ENCODE peak calls at places on chromosomes 11 and 22, in ten cellular contexts. R is A549; I is pancreas; M is cardiac muscle cell; K is fibroblast of lung; L is body of pancreas; N is OCI-LY7; U is CD8-positive, alpha-beta T cell; Y is IMR-90; S is WERI-Rb-1. T is an unnamed sample.

GRCh38 chr11:119843760-119844330 is 114.8 kb upstream of the NECTIN1 start:
- DNase-seq in M (no peak), R (no peak), I (no peak), S (no peak), U (no peak), N (no peak), L (no peak), Y (no peak), K (no peak), T (no peak)

GRCh38 chr22:29044657-29045176 is 16.9 kb downstream of the C22orf31 start:
- DNase-seq in N (no peak), I (no peak), M (peak), R (no peak), K (peak), U (no peak), Y (peak), L (no peak), S (no peak), T (peak)

GRCh38 chr22:45317551-45318167 is 7.9 kb downstream of the FAM118A start:
- DNase-seq in U (no peak), R (peak), K (peak), Y (peak), L (no peak), M (peak), I (no peak), S (no peak), N (no peak), T (peak)

GRCh38 chr22:16721969-16722368 is 103.2 kb downstream of the XKR3 start:
- DNase-seq in S (no peak), N (no peak), R (no peak), L (no peak), K (no peak), I (no peak), Y (no peak), M (no peak), U (no peak), T (no peak)

GRCh38 chr11:64303109-64304031 is 2.0 kb upstream of the ESRRA start:
- DNase-seq in U (no peak), L (no peak), Y (no peak), R (no peak), S (no peak), M (no peak), K (no peak), N (no peak), I (no peak), T (no peak)

GRCh38 chr11:62567018-62567633 is 6.6 kb downstream of the EEF1G start:
- DNase-seq in M (no peak), U (no peak), I (no peak), N (no peak), Y (no peak), L (no peak), K (no peak), R (no peak), S (no peak), T (no peak)

GRCh38 chr11:61447601-61448551 is 18.0 kb downstream of the SDHAF2 start:
- DNase-seq in U (no peak), K (no peak), L (no peak), M (no peak), N (no peak), I (no peak), R (no peak), S (no peak), Y (peak), T (no peak)

GRCh38 chr22:21568207-21569075 is 927 bp downstream of the UBE2L3 start:
- DNase-seq in I (no peak), U (peak), M (peak), R (peak), K (peak), S (peak), N (peak), L (peak), Y (peak), T (no peak)

GRCh38 chr11:95453616-95454118 is 222.7 kb upstream of the SESN3 start:
- DNase-seq in Y (no peak), N (no peak), S (no peak), U (no peak), I (peak), L (peak), K (peak), M (peak), R (no peak), T (peak)

GRCh38 chr11:85875505-85875904 is 20.3 kb downstream of the CCDC83 start:
- DNase-seq in R (peak), U (no peak), L (no peak), S (no peak), I (no peak), K (peak), M (peak), Y (peak), N (no peak), T (peak)

GRCh38 chr22:35102663-35103062 is 36.7 kb downstream of the ISX start:
- DNase-seq in I (no peak), N (peak), S (no peak), M (peak), Y (peak), U (no peak), R (peak), L (no peak), K (no peak), T (peak)

GRCh38 chr11:19938051-19938856 is 222.0 kb downstream of the DBX1 start:
- DNase-seq in N (peak), K (peak), I (peak), R (peak), M (peak), U (no peak), L (peak), Y (peak), S (peak), T (no peak)

GRCh38 chr22:24118689-24119384 is 62.5 kb upstream of the SUSD2 start:
- DNase-seq in M (no peak), R (no peak), L (no peak), K (no peak), N (no peak), S (no peak), Y (no peak), I (no peak), U (no peak), T (no peak)

GRCh38 chr22:39771486-39771885 is 122.1 kb downstream of the ENTHD1 start:
- DNase-seq in L (no peak), I (no peak), R (no peak), U (no peak), Y (no peak), K (no peak), S (no peak), N (no peak), M (no peak), T (no peak)

GRCh38 chr11:76512851-76513653 is 68.2 kb downstream of the EMSY start:
- DNase-seq in K (peak), S (no peak), M (peak), R (peak), L (no peak), U (no peak), N (peak), Y (peak), I (no peak), T (peak)

GRCh38 chr11:35303596-35304392 is 115.6 kb downstream of the SLC1A2 start:
- DNase-seq in S (no peak), L (peak), Y (peak), N (no peak), M (peak), U (no peak), K (peak), R (peak), I (peak), T (no peak)

GRCh38 chr11:59573216-59573615 is 42.4 kb downstream of the OSBP start:
- DNase-seq in K (peak), M (peak), I (no peak), R (no peak), S (no peak), L (no peak), N (no peak), Y (peak), U (no peak), T (no peak)

GRCh38 chr11:104968365-104968855 is at the start of gene CASP4:
- DNase-seq in R (peak), Y (peak), S (no peak), L (peak), M (peak), K (peak), U (no peak), I (peak), N (peak), T (peak)

GRCh38 chr11:72001834-72002591 is 3.3 kb downstream of the IL18BP start:
- DNase-seq in N (no peak), K (no peak), U (no peak), S (peak), M (no peak), R (no peak), I (no peak), L (no peak), Y (no peak), T (no peak)

GRCh38 chr22:42277988-42278776 is 7.7 kb upstream of the TCF20 start:
- DNase-seq in L (no peak), R (no peak), U (no peak), K (peak), Y (no peak), M (peak), I (no peak), N (no peak), S (peak), T (no peak)
- TF ChIP-seq CTCF in L (peak), R (no peak), U (no peak), K (no peak), Y (peak), M (peak), I (no peak), N (peak), S (peak), T (peak)

GRCh38 chr11:116871248-116871647 is 33.8 kb upstream of the APOA1 start:
- DNase-seq in Y (peak), K (peak), N (no peak), R (no peak), U (no peak), S (no peak), L (no peak), I (no peak), M (peak), T (peak)
- H3K27ac ChIP-seq in Y (peak), K (peak), N (no peak), R (no peak), U (no peak), S (no peak), L (no peak), I (no peak), M (no peak), T (peak)

DNA sequence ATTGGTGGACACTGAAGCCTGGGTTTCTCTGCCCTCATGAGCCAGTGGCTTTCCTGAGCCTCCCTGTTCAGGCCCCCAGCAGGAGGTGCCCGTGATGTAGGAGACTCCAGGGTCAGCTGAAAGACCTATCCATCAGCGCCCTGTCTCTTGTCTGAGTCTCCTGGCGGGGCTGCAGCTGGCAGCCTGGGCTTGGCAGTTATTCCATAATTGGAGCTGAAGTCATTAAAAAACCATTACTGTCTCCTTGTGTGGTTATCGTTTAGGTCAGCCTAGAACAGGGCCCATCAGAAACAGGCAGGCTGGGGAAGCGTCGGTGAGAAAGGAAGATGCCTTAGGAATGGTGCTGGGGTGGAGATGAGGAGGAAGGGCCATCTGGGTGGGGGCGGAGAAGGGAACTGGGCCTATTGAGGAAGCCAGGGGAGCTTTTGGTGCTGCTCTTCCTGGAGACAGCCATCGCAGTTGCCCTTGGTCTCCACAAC is 5.0 kb downstream of the TUB start:
- DNase-seq in M (no peak), Y (peak), U (no peak), I (no peak), R (no peak), L (no peak), S (no peak), K (peak), N (no peak), T (no peak)
- TF ChIP-seq CTCF in M (no peak), Y (no peak), U (no peak), I (no peak), R (no peak), L (no peak), S (no peak), K (no peak), N (no peak), T (no peak)

GRCh38 chr11:66282468-66283455 is 4.8 kb downstream of the CNIH2 start:
- DNase-seq in K (peak), U (peak), I (peak), M (peak), L (peak), R (peak), Y (peak), N (peak), S (peak), T (peak)
- H3K27ac ChIP-seq in K (peak), U (no peak), I (no peak), M (no peak), L (no peak), R (no peak), Y (no peak), N (no peak), S (peak), T (no peak)

GRCh38 chr11:80107415-80107814 is 666.6 kb upstream of the TENM4 start:
- DNase-seq in L (no peak), S (no peak), I (no peak), K (no peak), N (no peak), R (no peak), U (no peak), Y (no peak), M (no peak), T (no peak)
- TF ChIP-seq CTCF in L (no peak), S (no peak), I (no peak), K (no peak), N (no peak), R (no peak), U (no peak), Y (peak), M (no peak), T (peak)

DNA sequence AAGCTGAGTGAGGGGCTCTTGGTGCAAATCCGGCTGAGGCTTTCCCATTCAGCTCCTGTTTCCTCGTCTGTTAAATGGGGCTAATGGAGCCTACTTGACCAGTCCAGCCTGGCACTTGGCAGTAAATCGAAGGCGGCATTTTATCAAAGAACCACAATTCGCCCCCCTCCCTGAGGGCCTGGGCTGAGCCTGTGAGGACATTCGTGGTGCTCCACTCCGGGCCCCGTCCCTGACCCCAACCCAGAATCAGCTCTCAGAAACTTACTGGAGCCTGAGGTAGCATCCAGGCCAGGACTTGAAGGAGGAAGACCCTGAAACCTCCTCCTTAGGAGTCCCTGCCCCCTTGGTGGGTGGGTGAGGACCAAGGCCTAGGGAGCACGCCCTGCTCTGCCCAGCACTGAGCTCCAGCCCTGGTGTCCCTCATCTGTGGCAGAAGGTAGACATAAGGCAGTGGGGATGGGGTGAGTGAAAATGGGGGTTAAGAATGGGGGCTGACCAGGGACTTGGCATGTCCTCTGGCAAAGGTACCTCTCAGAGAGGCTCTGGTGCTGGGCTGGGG is 2.1 kb upstream of the CASTOR1 start:
- DNase-seq in N (no peak), S (no peak), R (no peak), U (no peak), M (no peak), Y (no peak), I (no peak), K (no peak), L (no peak), T (no peak)
- H3K27ac ChIP-seq in N (peak), S (peak), R (no peak), U (no peak), M (peak), Y (no peak), I (peak), K (no peak), L (peak), T (no peak)

GRCh38 chr22:32584650-32585049 is 110.0 kb downstream of the FBXO7 start:
- DNase-seq in Y (peak), K (peak), S (no peak), U (no peak), M (peak), N (no peak), L (no peak), R (no peak), I (no peak), T (no peak)

GRCh38 chr22:32585737-32586136 is 111.1 kb downstream of the FBXO7 start:
- DNase-seq in K (no peak), S (no peak), N (no peak), R (no peak), L (no peak), M (no peak), I (no peak), U (no peak), Y (no peak), T (no peak)

GRCh38 chr22:32583921-32584335 is 109.3 kb downstream of the FBXO7 start:
- DNase-seq in L (no peak), U (no peak), R (peak), M (peak), Y (peak), I (no peak), N (no peak), K (peak), S (no peak), T (no peak)

GRCh38 chr22:32579533-32580220 is 105.1 kb downstream of the FBXO7 start:
- DNase-seq in U (no peak), I (no peak), K (peak), Y (peak), R (no peak), L (no peak), S (no peak), N (no peak), M (no peak), T (no peak)

DNA sequence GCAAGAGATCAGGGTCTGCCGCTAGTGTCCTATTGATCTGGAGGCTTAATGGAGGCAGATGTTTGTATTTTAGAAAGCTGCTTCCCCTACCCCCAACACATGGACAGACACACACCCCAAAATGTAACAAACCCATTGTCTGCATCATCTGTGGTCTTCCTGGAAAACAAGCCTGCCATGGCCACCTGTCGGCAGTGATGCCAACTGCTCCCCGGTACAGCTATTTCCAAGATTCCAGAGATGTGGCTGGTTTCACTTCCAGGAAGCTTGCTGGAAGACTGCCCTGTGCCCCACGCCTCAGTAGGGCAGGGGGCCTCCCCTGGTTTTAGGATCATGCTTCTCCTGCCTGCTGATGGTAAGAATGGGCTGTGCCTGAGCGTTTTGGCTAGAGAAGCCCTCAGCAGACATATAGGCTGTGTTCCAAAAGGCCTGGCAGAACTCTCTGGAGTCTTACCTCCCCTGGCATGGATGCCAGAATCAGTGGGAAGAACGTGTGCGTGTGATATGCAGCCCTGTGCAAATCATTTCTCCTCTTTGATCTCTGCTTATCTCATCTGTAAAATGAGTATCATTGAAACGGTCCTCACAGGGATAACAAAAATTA is 108.6 kb downstream of the FBXO7 start:
- DNase-seq in R (no peak), L (no peak), S (no peak), Y (no peak), U (no peak), I (no peak), K (no peak), N (no peak), M (no peak), T (no peak)
- TF ChIP-seq CTCF in R (no peak), L (no peak), S (no peak), Y (no peak), U (no peak), I (no peak), K (no peak), N (no peak), M (no peak), T (peak)

DNA sequence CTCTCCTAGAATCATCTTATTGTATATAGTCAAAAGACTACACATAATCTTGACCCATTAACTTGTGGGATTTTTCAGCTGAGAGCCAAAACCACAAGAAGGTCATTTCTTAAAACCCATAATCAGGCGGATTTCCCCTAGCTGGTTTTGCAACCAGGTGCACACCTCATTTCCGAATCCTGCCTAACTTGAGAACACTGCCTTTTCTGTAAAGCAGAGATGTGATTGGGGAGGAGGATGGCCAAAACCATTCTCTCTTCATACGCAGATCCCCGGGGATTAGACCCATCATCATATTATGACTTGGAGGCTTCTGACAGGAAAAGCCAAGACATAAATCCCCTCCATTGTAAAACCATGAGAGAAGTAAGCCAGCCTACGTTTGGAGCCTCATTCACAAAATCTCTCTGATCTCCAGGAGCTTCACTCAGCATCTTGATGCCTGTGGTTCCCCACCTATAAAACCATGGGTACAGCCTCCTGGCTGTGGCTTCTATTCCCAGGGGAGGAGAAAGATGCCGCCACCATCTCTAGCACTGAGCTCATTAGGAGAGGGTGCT is 191.3 kb downstream of the KIF18A start:
- DNase-seq in U (no peak), Y (peak), L (no peak), M (no peak), I (no peak), R (no peak), S (no peak), N (no peak), K (no peak), T (no peak)
- H3K27ac ChIP-seq in U (no peak), Y (no peak), L (no peak), M (no peak), I (no peak), R (no peak), S (no peak), N (no peak), K (no peak), T (no peak)